ENCODE peak calls at places on chromosomes 11 and 22, in four cellular contexts. One of them, this sample, is unnamed.

GRCh38 chr11:11725438-11725837 is 103.6 kb upstream of the GALNT18 start:
- DNase-seq in IMR-90: no peak
- DNase-seq in suprapubic skin: no peak
- DNase-seq in brain microvascular endothelial cell: no peak
- DNase-seq in this sample: no peak

GRCh38 chr11:57345555-57346151 is 7.5 kb downstream of the P2RX3 start:
- DNase-seq in suprapubic skin: no peak
- DNase-seq in brain microvascular endothelial cell: peak; percentile 63
- DNase-seq in IMR-90: peak; percentile 64
- DNase-seq in this sample: no peak

GRCh38 chr11:43712676-43713075 is 32.1 kb downstream of the HSD17B12 start:
- DNase-seq in IMR-90: peak; percentile 89
- DNase-seq in suprapubic skin: no peak
- DNase-seq in brain microvascular endothelial cell: no peak
- DNase-seq in this sample: no peak

GRCh38 chr11:119878990-119879389 is 150.0 kb upstream of the NECTIN1 start:
- DNase-seq in IMR-90: no peak
- DNase-seq in brain microvascular endothelial cell: no peak
- DNase-seq in suprapubic skin: no peak
- DNase-seq in this sample: no peak

GRCh38 chr22:20198527-20199319 is 47.9 kb upstream of the CCDC188 start:
- DNase-seq in brain microvascular endothelial cell: no peak
- DNase-seq in suprapubic skin: no peak
- DNase-seq in IMR-90: no peak
- DNase-seq in this sample: no peak

GRCh38 chr11:6637871-6638270 is 17.7 kb downstream of the DCHS1 start:
- DNase-seq in suprapubic skin: no peak
- DNase-seq in brain microvascular endothelial cell: no peak
- DNase-seq in IMR-90: peak; percentile 85
- DNase-seq in this sample: no peak

GRCh38 chr11:86692317-86692716 is 19.9 kb upstream of the ME3 start:
- DNase-seq in IMR-90: peak; percentile 42
- DNase-seq in suprapubic skin: no peak
- DNase-seq in brain microvascular endothelial cell: no peak
- DNase-seq in this sample: no peak

GRCh38 chr11:58060939-58061672 is 30.4 kb downstream of the OR6Q1 start:
- DNase-seq in IMR-90: peak; percentile 50
- DNase-seq in brain microvascular endothelial cell: no peak
- DNase-seq in suprapubic skin: no peak
- DNase-seq in this sample: no peak

GRCh38 chr22:45006101-45006872 is 3.5 kb downstream of the PHF21B start:
- DNase-seq in brain microvascular endothelial cell: no peak
- DNase-seq in suprapubic skin: no peak
- DNase-seq in IMR-90: no peak
- DNase-seq in this sample: no peak

GRCh38 chr11:95512682-95513081 is 276.9 kb downstream of the FAM76B start:
- DNase-seq in IMR-90: peak; percentile 88
- DNase-seq in suprapubic skin: no peak
- DNase-seq in brain microvascular endothelial cell: peak; percentile 93
- DNase-seq in this sample: no peak

GRCh38 chr11:46898396-46899095 is 19.8 kb downstream of the LRP4 start:
- DNase-seq in suprapubic skin: no peak
- DNase-seq in IMR-90: no peak
- DNase-seq in brain microvascular endothelial cell: no peak
- DNase-seq in this sample: no peak

GRCh38 chr11:134640971-134641968 is 229.2 kb upstream of the B3GAT1 start:
- DNase-seq in suprapubic skin: no peak
- DNase-seq in IMR-90: no peak
- DNase-seq in brain microvascular endothelial cell: no peak
- DNase-seq in this sample: no peak

GRCh38 chr11:39341461-39341860 is 2118.0 kb downstream of the LRRC4C start:
- DNase-seq in brain microvascular endothelial cell: no peak
- DNase-seq in suprapubic skin: no peak
- DNase-seq in IMR-90: no peak
- DNase-seq in this sample: no peak

GRCh38 chr11:68549789-68550484 is 89.4 kb downstream of the PPP6R3 start:
- DNase-seq in IMR-90: no peak
- DNase-seq in brain microvascular endothelial cell: peak; percentile 6
- DNase-seq in suprapubic skin: no peak
- DNase-seq in this sample: no peak

GRCh38 chr11:116193321-116194114 is 579.3 kb downstream of the BUD13 start:
- DNase-seq in brain microvascular endothelial cell: peak; percentile 12
- DNase-seq in IMR-90: peak; percentile 62
- DNase-seq in suprapubic skin: no peak
- DNase-seq in this sample: peak; percentile 74

GRCh38 chr22:49586244-49586748 is 241.4 kb downstream of the BRD1 start:
- DNase-seq in brain microvascular endothelial cell: no peak
- DNase-seq in IMR-90: no peak
- DNase-seq in suprapubic skin: no peak
- DNase-seq in this sample: no peak

GRCh38 chr11:14132312-14132711 is 169.8 kb downstream of the SPON1 start:
- DNase-seq in suprapubic skin: no peak
- DNase-seq in brain microvascular endothelial cell: no peak
- DNase-seq in IMR-90: peak; percentile 5
- DNase-seq in this sample: no peak

GRCh38 chr11:18650859-18651557 is 16.9 kb upstream of the SPTY2D1 start:
- DNase-seq in IMR-90: peak; percentile 69
- DNase-seq in suprapubic skin: no peak
- DNase-seq in brain microvascular endothelial cell: peak; percentile 36
- DNase-seq in this sample: no peak

GRCh38 chr11:17699157-17700114 is 19.9 kb upstream of the MYOD1 start:
- DNase-seq in brain microvascular endothelial cell: peak; percentile 14
- DNase-seq in IMR-90: peak; percentile 34
- DNase-seq in suprapubic skin: no peak
- DNase-seq in this sample: no peak

GRCh38 chr22:27507066-27507715 is 294.4 kb downstream of the MN1 start:
- DNase-seq in brain microvascular endothelial cell: no peak
- DNase-seq in IMR-90: no peak
- DNase-seq in suprapubic skin: no peak
- DNase-seq in this sample: no peak

GRCh38 chr11:74634537-74634936 is 42.2 kb downstream of the POLD3 start:
- DNase-seq in IMR-90: peak; percentile 66
- DNase-seq in suprapubic skin: no peak
- DNase-seq in brain microvascular endothelial cell: peak; percentile 39
- DNase-seq in this sample: peak; percentile 29

GRCh38 chr11:126415128-126415527 is 59.6 kb downstream of the ST3GAL4 start:
- DNase-seq in brain microvascular endothelial cell: no peak
- DNase-seq in suprapubic skin: peak; percentile 90
- DNase-seq in IMR-90: peak; percentile 69
- DNase-seq in this sample: no peak

GRCh38 chr22:32103648-32104326 is 55.3 kb downstream of the C22orf42 start:
- DNase-seq in brain microvascular endothelial cell: no peak
- DNase-seq in IMR-90: peak; percentile 3
- DNase-seq in suprapubic skin: no peak
- DNase-seq in this sample: no peak

GRCh38 chr11:12684821-12685220 is 10.6 kb downstream of the TEAD1 start:
- DNase-seq in suprapubic skin: no peak
- DNase-seq in IMR-90: no peak
- DNase-seq in brain microvascular endothelial cell: no peak
- DNase-seq in this sample: no peak

GRCh38 chr11:7498193-7498592 is 12.9 kb downstream of the OLFML1 start:
- DNase-seq in suprapubic skin: no peak
- DNase-seq in IMR-90: no peak
- DNase-seq in brain microvascular endothelial cell: no peak
- DNase-seq in this sample: no peak

GRCh38 chr11:64802370-64803162 is 448 bp downstream of the MAP4K2 start:
- DNase-seq in suprapubic skin: no peak
- DNase-seq in brain microvascular endothelial cell: no peak
- DNase-seq in IMR-90: no peak
- DNase-seq in this sample: no peak

GRCh38 chr22:46008836-46009596 is 32.1 kb upstream of the WNT7B start:
- DNase-seq in brain microvascular endothelial cell: no peak
- DNase-seq in IMR-90: no peak
- DNase-seq in suprapubic skin: no peak
- DNase-seq in this sample: no peak

GRCh38 chr11:6538456-6538855 is 41.4 kb downstream of the DNHD1 start:
- DNase-seq in suprapubic skin: no peak
- DNase-seq in IMR-90: no peak
- DNase-seq in brain microvascular endothelial cell: no peak
- DNase-seq in this sample: no peak

GRCh38 chr22:45548991-45549736 is 46.5 kb downstream of the FBLN1 start:
- DNase-seq in suprapubic skin: no peak
- DNase-seq in brain microvascular endothelial cell: peak; percentile 67
- DNase-seq in IMR-90: peak; percentile 94
- DNase-seq in this sample: no peak

GRCh38 chr22:28560005-28560742 is 119.5 kb downstream of the TTC28 start:
- DNase-seq in brain microvascular endothelial cell: peak; percentile 28
- DNase-seq in IMR-90: peak; percentile 82
- DNase-seq in suprapubic skin: no peak
- DNase-seq in this sample: no peak

GRCh38 chr11:95485115-95485900 is 254.3 kb upstream of the SESN3 start:
- DNase-seq in IMR-90: no peak
- DNase-seq in brain microvascular endothelial cell: peak; percentile 33
- DNase-seq in suprapubic skin: no peak
- DNase-seq in this sample: no peak

GRCh38 chr11:67638535-67639437 is 777 bp downstream of the TBX10 start:
- DNase-seq in suprapubic skin: no peak
- DNase-seq in IMR-90: no peak
- DNase-seq in brain microvascular endothelial cell: no peak
- DNase-seq in this sample: no peak

GRCh38 chr22:46033256-46034200 is 56.6 kb upstream of the WNT7B start:
- DNase-seq in suprapubic skin: peak; percentile 48
- DNase-seq in brain microvascular endothelial cell: no peak
- DNase-seq in IMR-90: peak; percentile 72
- DNase-seq in this sample: no peak

GRCh38 chr11:22730319-22730718 is 63.9 kb downstream of the GAS2 start:
- DNase-seq in IMR-90: peak; percentile 1
- DNase-seq in suprapubic skin: no peak
- DNase-seq in brain microvascular endothelial cell: no peak
- DNase-seq in this sample: no peak

GRCh38 chr11:94169516-94169915 is 40.9 kb downstream of the PANX1 start:
- DNase-seq in IMR-90: no peak
- DNase-seq in brain microvascular endothelial cell: no peak
- DNase-seq in suprapubic skin: no peak
- DNase-seq in this sample: no peak

GRCh38 chr11:34044664-34045485 is 6.7 kb upstream of the CAPRIN1 start:
- DNase-seq in suprapubic skin: no peak
- DNase-seq in IMR-90: peak; percentile 82
- DNase-seq in brain microvascular endothelial cell: peak; percentile 89
- DNase-seq in this sample: no peak

GRCh38 chr11:76030286-76030685 is 176.0 kb downstream of the WNT11 start:
- DNase-seq in suprapubic skin: no peak
- DNase-seq in IMR-90: peak; percentile 70
- DNase-seq in brain microvascular endothelial cell: peak; percentile 90
- DNase-seq in this sample: peak; percentile 58

DNA sequence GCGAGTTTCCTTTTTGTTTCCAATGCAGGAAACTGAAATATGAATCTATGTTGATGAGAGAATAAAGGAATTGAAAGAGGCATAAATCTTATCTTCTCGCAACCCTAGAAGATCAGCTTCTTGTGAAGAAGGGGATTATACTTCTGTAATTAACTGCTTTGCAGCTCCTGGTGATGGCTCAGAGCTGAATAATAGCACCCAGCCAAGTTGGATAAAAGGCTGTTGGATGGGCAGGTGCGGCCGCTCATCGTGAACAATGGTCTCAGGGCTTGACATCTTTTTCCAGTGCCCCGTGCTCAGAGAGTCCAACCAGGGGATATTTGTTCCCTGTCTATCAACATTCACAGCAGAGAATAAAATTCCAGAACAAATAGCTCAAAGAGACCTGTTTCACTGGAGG is 80.7 kb upstream of the SYT13 start:
- DNase-seq in suprapubic skin: no peak
- DNase-seq in brain microvascular endothelial cell: no peak
- DNase-seq in IMR-90: no peak
- DNase-seq in this sample: no peak
- H3K27me3 ChIP-seq in suprapubic skin: peaks cover 37% of the 10 kb centered on the region
- H3K27me3 ChIP-seq in brain microvascular endothelial cell: peaks cover 12% of the 10 kb centered on the region
- H3K27me3 ChIP-seq in IMR-90: peaks cover 28% of the 10 kb centered on the region
- H3K27me3 ChIP-seq in this sample: peaks cover 27% of the 10 kb centered on the region

DNA sequence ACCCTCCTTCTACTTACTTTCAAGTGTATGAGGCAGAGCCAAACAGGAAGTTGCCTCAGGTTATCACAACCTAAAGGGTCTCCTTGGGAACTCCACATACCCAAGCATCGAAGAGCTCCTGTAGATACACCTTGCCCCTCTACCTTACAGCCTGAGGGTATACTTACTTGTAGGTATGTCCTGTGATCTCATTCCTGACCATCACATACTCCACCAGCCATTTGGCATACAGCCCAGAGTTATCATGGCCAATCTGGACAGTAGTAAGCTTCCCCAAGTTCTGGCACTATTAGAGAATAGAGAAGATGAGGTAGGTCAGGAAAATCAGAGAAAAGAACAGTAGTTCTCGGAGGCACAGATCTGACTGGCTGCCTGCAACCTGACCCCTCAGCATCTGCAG is 53.4 kb upstream of the SCUBE2 start:
- DNase-seq in brain microvascular endothelial cell: no peak
- DNase-seq in IMR-90: peak; percentile 38
- DNase-seq in suprapubic skin: no peak
- DNase-seq in this sample: no peak
- H3K36me3 ChIP-seq in brain microvascular endothelial cell: peaks cover 76% of the 10 kb centered on the region
- H3K36me3 ChIP-seq in IMR-90: peaks cover 76% of the 10 kb centered on the region
- H3K36me3 ChIP-seq in suprapubic skin: peaks cover 90% of the 10 kb centered on the region
- H3K36me3 ChIP-seq in this sample: peaks cover 4% of the 10 kb centered on the region

GRCh38 chr11:85663080-85663729 is 1.7 kb downstream of the CREBZF start:
- DNase-seq in brain microvascular endothelial cell: no peak
- DNase-seq in suprapubic skin: no peak
- DNase-seq in IMR-90: no peak
- DNase-seq in this sample: no peak

GRCh38 chr11:85663781-85664560 is 958 bp downstream of the CREBZF start:
- DNase-seq in IMR-90: peak; percentile 45
- DNase-seq in brain microvascular endothelial cell: peak; percentile 34
- DNase-seq in suprapubic skin: peak; percentile 92
- DNase-seq in this sample: no peak

GRCh38 chr11:85666687-85667086 is 1.8 kb upstream of the CREBZF start:
- DNase-seq in IMR-90: no peak
- DNase-seq in suprapubic skin: no peak
- DNase-seq in brain microvascular endothelial cell: no peak
- DNase-seq in this sample: no peak

GRCh38 chr11:85665756-85666155 is 827 bp upstream of the CREBZF start:
- DNase-seq in IMR-90: no peak
- DNase-seq in suprapubic skin: no peak
- DNase-seq in brain microvascular endothelial cell: no peak
- DNase-seq in this sample: no peak

GRCh38 chr11:85664561-85665481 is at the start of gene CREBZF:
- DNase-seq in brain microvascular endothelial cell: peak; percentile 91
- DNase-seq in suprapubic skin: peak; percentile 97
- DNase-seq in IMR-90: peak; percentile 95
- DNase-seq in this sample: peak; percentile 57
- TF ChIP-seq CTCF in brain microvascular endothelial cell: no peak
- TF ChIP-seq CTCF in suprapubic skin: no peak
- TF ChIP-seq CTCF in IMR-90: no peak
- TF ChIP-seq CTCF in this sample: no peak

GRCh38 chr11:35523351-35523768 is 2.1 kb downstream of the PAMR1 start:
- DNase-seq in suprapubic skin: no peak
- DNase-seq in IMR-90: peak; percentile 62
- DNase-seq in brain microvascular endothelial cell: no peak
- DNase-seq in this sample: no peak

GRCh38 chr11:35525501-35526175 is at the start of gene PAMR1:
- DNase-seq in IMR-90: peak; percentile 90
- DNase-seq in brain microvascular endothelial cell: peak; percentile 74
- DNase-seq in suprapubic skin: peak; percentile 81
- DNase-seq in this sample: no peak

GRCh38 chr11:35523861-35524260 is 1.6 kb downstream of the PAMR1 start:
- DNase-seq in IMR-90: no peak
- DNase-seq in brain microvascular endothelial cell: no peak
- DNase-seq in suprapubic skin: no peak
- DNase-seq in this sample: no peak

GRCh38 chr11:35526370-35526792 is 965 bp upstream of the PAMR1 start:
- DNase-seq in brain microvascular endothelial cell: peak; percentile 73
- DNase-seq in IMR-90: peak; percentile 65
- DNase-seq in suprapubic skin: no peak
- DNase-seq in this sample: no peak

GRCh38 chr11:35524780-35525179 is 636 bp downstream of the PAMR1 start:
- DNase-seq in brain microvascular endothelial cell: peak; percentile 52
- DNase-seq in IMR-90: peak; percentile 68
- DNase-seq in suprapubic skin: no peak
- DNase-seq in this sample: no peak
- H3K27me3 ChIP-seq in brain microvascular endothelial cell: no peaks in the 10 kb centered on the region
- H3K27me3 ChIP-seq in IMR-90: no peaks in the 10 kb centered on the region
- H3K27me3 ChIP-seq in suprapubic skin: peaks cover 17% of the 10 kb centered on the region
- H3K27me3 ChIP-seq in this sample: peaks cover 11% of the 10 kb centered on the region